ENCODE peak calls at places on chromosomes 6 and 20, in six cellular contexts. Y, Q, B, R, K and F are unnamed samples.
A peak's percentile ranks its signal among the peaks of the same experiment; 100 is the strongest.

GRCh38 chr6:155530219-155530834 is 74.7 kb upstream of the NOX3 start:
- DNase-seq in Y (no peak), Q (no peak), B (peak; percentile 28), R (peak; percentile 38), K (peak; percentile 49), F (peak; percentile 65)

GRCh38 chr6:48098923-48099322 is 12.1 kb downstream of the PTCHD4 start:
- DNase-seq in Y (no peak), Q (no peak), B (no peak), R (no peak), K (peak; percentile 6), F (no peak)

GRCh38 chr6:77463308-77463880 is at the start of gene HTR1B:
- DNase-seq in Y (peak; percentile 75), Q (no peak), B (no peak), R (no peak), K (no peak), F (no peak)

GRCh38 chr20:43957392-43957791 is 42.7 kb downstream of the TOX2 start:
- DNase-seq in Y (no peak), Q (no peak), B (no peak), R (no peak), K (no peak), F (no peak)

GRCh38 chr6:141326426-141326825 is 806.3 kb upstream of the GJE1 start:
- DNase-seq in Y (no peak), Q (no peak), B (no peak), R (no peak), K (peak; percentile 97), F (peak; percentile 100)

GRCh38 chr20:25052255-25053206 is 5.4 kb downstream of the ACSS1 start:
- DNase-seq in Y (peak; percentile 83), Q (no peak), B (no peak), R (no peak), K (peak; percentile 74), F (no peak)

GRCh38 chr20:54122189-54122588 is 51.6 kb downstream of the CYP24A1 start:
- DNase-seq in Y (no peak), Q (no peak), B (no peak), R (no peak), K (peak; percentile 11), F (no peak)

GRCh38 chr20:62818592-62819493 is 2.0 kb downstream of the COL9A3 start:
- DNase-seq in Y (no peak), Q (no peak), B (peak; percentile 84), R (no peak), K (no peak), F (no peak)

GRCh38 chr6:9458424-9458823 is 956.5 kb downstream of the TFAP2A start:
- DNase-seq in Y (no peak), Q (no peak), B (no peak), R (no peak), K (no peak), F (no peak)

GRCh38 chr6:70135783-70136182 is 167.1 kb downstream of the COL9A1 start:
- DNase-seq in Y (no peak), Q (no peak), B (no peak), R (no peak), K (no peak), F (no peak)

GRCh38 chr20:53824779-53825178 is 231.1 kb upstream of the ZNF217 start:
- DNase-seq in Y (no peak), Q (no peak), B (no peak), R (no peak), K (peak; percentile 70), F (no peak)

GRCh38 chr6:106141441-106142237 is 55.5 kb downstream of the PRDM1 start:
- DNase-seq in Y (no peak), Q (no peak), B (no peak), R (no peak), K (no peak), F (no peak)

GRCh38 chr6:130027948-130028347 is 9.6 kb downstream of the L3MBTL3 start:
- DNase-seq in Y (no peak), Q (no peak), B (no peak), R (no peak), K (no peak), F (no peak)

GRCh38 chr6:108383967-108384366 is 89.1 kb downstream of the AFG1L start:
- DNase-seq in Y (no peak), Q (no peak), B (no peak), R (no peak), K (no peak), F (no peak)

GRCh38 chr6:165811512-165811911 is 148.5 kb upstream of the PDE10A start:
- DNase-seq in Y (no peak), Q (no peak), B (no peak), R (no peak), K (no peak), F (no peak)

GRCh38 chr20:32807706-32808105 is 12.0 kb upstream of the MAPRE1 start:
- DNase-seq in Y (no peak), Q (no peak), B (no peak), R (no peak), K (no peak), F (no peak)

GRCh38 chr20:4691753-4692152 is 30.0 kb upstream of the PRND start:
- DNase-seq in Y (no peak), Q (no peak), B (no peak), R (no peak), K (peak; percentile 7), F (no peak)

GRCh38 chr6:14682821-14683220 is 563.0 kb upstream of the JARID2 start:
- DNase-seq in Y (no peak), Q (no peak), B (no peak), R (no peak), K (no peak), F (no peak)

GRCh38 chr6:168123165-168123911 is 44.3 kb upstream of the FRMD1 start:
- DNase-seq in Y (no peak), Q (no peak), B (no peak), R (no peak), K (no peak), F (no peak)

GRCh38 chr20:4108495-4109306 is 93.3 kb upstream of the RNF24 start:
- DNase-seq in Y (peak; percentile 74), Q (peak; percentile 71), B (peak; percentile 92), R (peak; percentile 87), K (peak; percentile 79), F (peak; percentile 71)

GRCh38 chr20:48676795-48677447 is 150.9 kb downstream of the PREX1 start:
- DNase-seq in Y (no peak), Q (no peak), B (no peak), R (no peak), K (no peak), F (no peak)

GRCh38 chr6:85669735-85670194 is 27.1 kb upstream of the SYNCRIP start:
- DNase-seq in Y (no peak), Q (no peak), B (no peak), R (no peak), K (peak; percentile 58), F (peak; percentile 46)

GRCh38 chr20:19885981-19886665 is 128.1 kb downstream of the RIN2 start:
- DNase-seq in Y (peak; percentile 80), Q (peak; percentile 63), B (peak; percentile 70), R (no peak), K (peak; percentile 73), F (peak; percentile 16)

GRCh38 chr6:53998293-53998692 is 113.0 kb upstream of the MLIP start:
- DNase-seq in Y (no peak), Q (no peak), B (no peak), R (no peak), K (no peak), F (no peak)

GRCh38 chr20:22453244-22454080 is 130.9 kb downstream of the FOXA2 start:
- DNase-seq in Y (no peak), Q (no peak), B (peak; percentile 6), R (peak; percentile 16), K (no peak), F (no peak)

GRCh38 chr20:46130534-46130933 is 12.4 kb downstream of the CD40 start:
- DNase-seq in Y (no peak), Q (no peak), B (no peak), R (peak; percentile 99), K (no peak), F (no peak)